ENCODE peak calls at places on chromosomes 13 and 19, in four cellular contexts. Y, M, Q and W are unnamed samples. For H3K36me3 and H3K27me3, the result is how much of the 10 kb centered on the place peaks cover.

GRCh38 chr13:30818323-30818960 is 83.1 kb downstream of the ALOX5AP start:
- DNase-seq in Q (peak), M (no peak), Y (no peak), W (no peak)

GRCh38 chr19:43564800-43565199 is 10.5 kb downstream of the XRCC1 start:
- DNase-seq in M (no peak), Q (no peak), Y (no peak), W (no peak)

GRCh38 chr13:113641426-113641825 is 16.6 kb downstream of the ATP4B start:
- DNase-seq in M (no peak), Y (no peak), Q (peak), W (no peak)

GRCh38 chr19:35901854-35902661 is at the start of gene HCST:
- DNase-seq in M (no peak), Y (no peak), Q (no peak), W (no peak)

GRCh38 chr13:49653478-49653877 is 25.2 kb downstream of the ARL11 start:
- DNase-seq in Q (no peak), Y (no peak), M (no peak), W (no peak)

GRCh38 chr19:35141627-35142401 is 1.2 kb upstream of the FXYD7 start:
- DNase-seq in Q (no peak), M (no peak), Y (no peak), W (no peak)

GRCh38 chr19:56919308-56919995 is 78.9 kb upstream of the PEG3 start:
- DNase-seq in M (no peak), Q (no peak), Y (no peak), W (no peak)

GRCh38 chr19:37654118-37654517 is 1.1 kb downstream of the ZFP30 start:
- DNase-seq in Y (no peak), M (no peak), Q (no peak), W (no peak)

GRCh38 chr13:95779522-95779921 is 102.6 kb downstream of the DNAJC3 start:
- DNase-seq in M (no peak), Q (no peak), Y (no peak), W (no peak)

GRCh38 chr13:39602277-39602613 is 748 bp downstream of the LHFPL6 start:
- DNase-seq in Q (no peak), Y (no peak), M (no peak), W (no peak)

GRCh38 chr13:29908411-29908810 is 58.0 kb upstream of the UBL3 start:
- DNase-seq in Y (no peak), Q (no peak), M (no peak), W (no peak)

GRCh38 chr13:45331981-45332830 is 8.8 kb downstream of the TPT1 start:
- DNase-seq in Y (no peak), M (no peak), Q (no peak), W (no peak)

GRCh38 chr13:77338961-77339401 is 12.1 kb upstream of the MYCBP2 start:
- DNase-seq in Y (no peak), Q (no peak), M (no peak), W (no peak)

GRCh38 chr13:25691654-25692053 is 319.9 kb downstream of the ATP8A2 start:
- DNase-seq in Y (no peak), M (no peak), Q (no peak), W (no peak)

GRCh38 chr19:48635966-48636858 is 967 bp downstream of the DBP start:
- DNase-seq in Q (peak), M (no peak), Y (no peak), W (peak)

GRCh38 chr19:8635422-8635821 is 5.0 kb downstream of the NFILZ start:
- DNase-seq in Q (no peak), M (no peak), Y (no peak), W (no peak)

GRCh38 chr13:34070006-34070405 is 252.1 kb downstream of the RFC3 start:
- DNase-seq in Q (no peak), Y (no peak), M (no peak), W (no peak)

GRCh38 chr13:30466841-30467252 is 1.1 kb upstream of the HMGB1 start:
- DNase-seq in Y (no peak), M (peak), Q (no peak), W (no peak)

GRCh38 chr19:15038304-15038703 is 11.0 kb upstream of the CASP14 start:
- DNase-seq in Y (no peak), Q (no peak), M (no peak), W (no peak)

GRCh38 chr19:34269081-34269480 is 14.7 kb downstream of the GARRE1 start:
- DNase-seq in Q (no peak), Y (no peak), M (no peak), W (no peak)

GRCh38 chr13:102707465-102707864 is 12.6 kb upstream of the METTL21C start:
- DNase-seq in Q (no peak), Y (no peak), M (no peak), W (no peak)

GRCh38 chr13:71285700-71286099 is 581.3 kb downstream of the DACH1 start:
- DNase-seq in Q (no peak), Y (no peak), M (peak), W (no peak)

GRCh38 chr13:110185696-110186095 is 121.3 kb downstream of the COL4A1 start:
- DNase-seq in Y (no peak), Q (peak), M (no peak), W (no peak)

GRCh38 chr13:90979059-90979458 is 368.4 kb upstream of the MIR17HG start:
- DNase-seq in Q (no peak), Y (no peak), M (no peak), W (no peak)

GRCh38 chr13:95002968-95003813 is 290.8 kb upstream of the SOX21 start:
- DNase-seq in Q (no peak), Y (peak), M (no peak), W (peak)

GRCh38 chr13:47039106-47039505 is 142.3 kb upstream of the HTR2A start:
- DNase-seq in Y (no peak), Q (no peak), M (no peak), W (no peak)

GRCh38 chr19:39086401-39086800 is 2.2 kb downstream of the ACP7 start:
- DNase-seq in M (no peak), Q (no peak), Y (no peak), W (no peak)

GRCh38 chr13:98022210-98022609 is 68.7 kb downstream of the IPO5 start:
- DNase-seq in Q (no peak), Y (no peak), M (peak), W (no peak)

GRCh38 chr13:98025480-98026025 is 72.1 kb downstream of the IPO5 start:
- DNase-seq in Q (no peak), Y (no peak), M (no peak), W (no peak)

GRCh38 chr13:98018293-98018692 is 64.8 kb downstream of the IPO5 start:
- DNase-seq in Y (no peak), M (no peak), Q (no peak), W (no peak)

GRCh38 chr13:98019186-98019585 is 65.7 kb downstream of the IPO5 start:
- DNase-seq in Q (no peak), Y (no peak), M (no peak), W (no peak)

DNA sequence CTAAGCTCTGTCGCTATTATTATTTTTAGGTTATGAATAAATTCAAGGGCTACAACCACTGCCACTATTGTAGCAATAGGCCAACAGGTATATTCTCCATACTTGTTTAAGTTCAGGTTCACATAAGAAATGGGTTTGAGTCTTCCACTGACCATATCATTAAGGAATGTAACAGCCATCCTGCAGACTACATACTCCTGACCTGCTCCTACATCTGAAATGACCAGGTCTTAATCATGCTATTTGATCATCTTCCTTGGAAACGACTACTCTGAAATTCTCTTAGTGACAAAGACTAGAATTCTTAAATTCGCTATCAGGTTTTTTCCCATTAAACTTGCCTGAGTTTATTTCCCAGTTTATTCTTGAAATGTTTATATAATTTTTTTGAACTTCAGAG is 66.8 kb downstream of the IPO5 start:
- DNase-seq in Y (no peak), M (peak), Q (no peak), W (no peak)
- H3K36me3 ChIP-seq in Y (under half), M (under half), Q (half or more), W (under half)

GRCh38 chr13:43804461-43805070 is 17.8 kb upstream of the ENOX1 start:
- DNase-seq in M (peak), Q (no peak), Y (peak), W (peak)
- H3K4me3 ChIP-seq in M (no peak), Q (no peak), Y (no peak), W (no peak)

GRCh38 chr13:24128962-24129361 is 31.6 kb upstream of the SPATA13 start:
- DNase-seq in Q (no peak), M (no peak), Y (no peak), W (no peak)
- H3K27me3 ChIP-seq in Q (under half), M (under half), Y (under half), W (under half)

DNA sequence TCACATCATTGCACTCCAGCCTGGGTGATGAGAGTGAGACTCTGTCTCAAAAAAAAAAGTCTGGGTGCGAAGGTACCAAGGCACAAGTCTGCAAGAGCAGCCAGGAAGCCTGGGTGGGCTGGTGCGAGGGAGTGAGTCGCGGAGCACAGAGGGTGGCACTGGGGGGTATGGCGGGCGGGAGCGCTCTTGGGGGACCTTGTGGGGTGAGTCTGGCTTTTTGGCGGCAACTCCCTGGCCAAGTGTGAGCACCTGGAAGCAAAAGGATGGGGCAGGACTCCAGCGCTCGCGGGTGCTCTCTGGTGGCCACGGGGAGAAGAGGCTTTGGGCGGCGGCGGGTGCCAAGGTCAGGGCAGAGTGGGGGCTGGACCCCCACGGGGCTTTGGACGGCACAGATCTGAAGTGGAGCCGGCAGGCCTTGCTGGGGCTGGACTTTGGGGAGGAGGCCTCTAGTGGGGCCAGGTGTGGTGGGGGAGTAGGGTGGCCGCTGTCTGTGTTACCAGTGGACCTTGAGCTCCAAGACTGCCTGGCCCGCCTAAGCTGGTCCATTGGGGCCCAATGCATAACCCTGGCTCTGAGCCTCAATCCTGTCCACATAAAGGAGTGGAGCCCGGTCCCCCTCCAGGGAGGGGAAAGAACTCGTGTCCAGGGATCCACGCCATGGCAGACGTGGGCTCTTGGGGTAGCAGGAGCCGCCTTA is 1.6 kb downstream of the P2RY11 start:
- DNase-seq in M (peak), Q (no peak), Y (no peak), W (peak)
- H3K36me3 ChIP-seq in M (under half), Q (half or more), Y (half or more), W (under half)

GRCh38 chr13:105142556-105142955 is 1392.9 kb downstream of the EFNB2 start:
- DNase-seq in M (no peak), Q (no peak), Y (no peak), W (no peak)

GRCh38 chr13:105147481-105147880 is 1388.0 kb downstream of the EFNB2 start:
- DNase-seq in M (no peak), Y (no peak), Q (no peak), W (no peak)

GRCh38 chr13:105144020-105144419 is 1391.4 kb downstream of the EFNB2 start:
- DNase-seq in Y (no peak), Q (no peak), M (peak), W (no peak)

GRCh38 chr13:105139380-105140285 is 1395.8 kb downstream of the EFNB2 start:
- DNase-seq in M (no peak), Q (peak), Y (no peak), W (no peak)

DNA sequence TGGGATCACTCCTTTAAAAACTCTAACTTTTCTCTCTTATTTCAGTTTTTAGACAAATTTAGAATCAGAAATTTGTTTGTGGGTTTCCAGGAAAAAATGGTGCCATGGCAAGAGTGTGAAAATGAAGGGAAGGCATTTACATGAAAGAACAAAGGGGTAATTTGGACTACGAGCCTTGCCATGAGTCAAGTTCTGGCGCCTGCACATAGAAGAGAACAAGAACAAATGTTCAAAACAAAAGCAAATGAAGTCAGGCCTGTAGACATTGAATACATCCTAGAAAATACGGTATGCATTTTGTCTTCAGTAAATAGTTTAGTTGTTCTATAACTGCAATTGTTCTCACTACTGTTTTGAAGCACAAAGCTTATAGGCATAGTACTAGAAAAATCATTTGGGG is 1390.5 kb downstream of the EFNB2 start:
- DNase-seq in Q (no peak), Y (no peak), M (no peak), W (no peak)
- H3K4me3 ChIP-seq in Q (no peak), Y (no peak), M (no peak), W (no peak)

GRCh38 chr13:112065867-112066623 is 904 bp upstream of the SOX1 start:
- DNase-seq in Q (no peak), Y (no peak), M (no peak), W (peak)
- H3K27me3 ChIP-seq in Q (half or more), Y (half or more), M (half or more), W (half or more)

GRCh38 chr19:53883231-53883661 is 1.2 kb downstream of the PRKCG start:
- DNase-seq in Y (no peak), Q (no peak), M (no peak), W (peak)

GRCh38 chr19:53883741-53884140 is 1.7 kb downstream of the PRKCG start:
- DNase-seq in M (no peak), Y (no peak), Q (no peak), W (no peak)

GRCh38 chr19:53882391-53883050 is 524 bp downstream of the PRKCG start:
- DNase-seq in M (no peak), Q (no peak), Y (no peak), W (peak)

GRCh38 chr19:53880716-53881481 is 1.1 kb upstream of the PRKCG start:
- DNase-seq in Y (no peak), M (no peak), Q (no peak), W (peak)

GRCh38 chr19:53881482-53882390 is at the start of gene PRKCG:
- DNase-seq in Y (peak), M (peak), Q (no peak), W (peak)
- H3K36me3 ChIP-seq in Y (under half), M (under half), Q (under half), W (under half)